ENCODE peak calls at places on chromosomes 12 and 14, in four cellular contexts. Q is upper lobe of right lung, B is psoas muscle, M is caudate nucleus. K is an unnamed sample.

GRCh38 chr12:132248439-132249157 is 80.8 kb downstream of the GALNT9 start:
- DNase-seq in M (no peak), Q (no peak), B (no peak), K (no peak)

GRCh38 chr12:46267618-46268348 is 1.1 kb downstream of the SLC38A1 start:
- DNase-seq in Q (no peak), M (peak), B (no peak), K (no peak)

GRCh38 chr12:46770501-46771183 is 55.2 kb downstream of the SLC38A4 start:
- DNase-seq in B (peak), Q (no peak), M (no peak), K (no peak)

GRCh38 chr14:54785111-54785777 is 117.4 kb downstream of the GCH1 start:
- DNase-seq in B (no peak), Q (no peak), M (peak), K (no peak)

GRCh38 chr14:81033841-81034240 is 78.4 kb downstream of the TSHR start:
- DNase-seq in M (no peak), Q (no peak), B (no peak), K (no peak)

GRCh38 chr14:39087493-39087892 is 15.5 kb downstream of the SEC23A start:
- DNase-seq in M (no peak), Q (no peak), B (no peak), K (no peak)

GRCh38 chr14:35378638-35379568 is 25.6 kb downstream of the NFKBIA start:
- DNase-seq in B (peak), M (no peak), Q (no peak), K (no peak)

GRCh38 chr14:102050625-102051024 is 36.2 kb downstream of the HSP90AA1 start:
- DNase-seq in B (peak), Q (no peak), M (no peak), K (no peak)

GRCh38 chr12:21666722-21667121 is 9.1 kb upstream of the LDHB start:
- DNase-seq in M (no peak), B (no peak), Q (no peak), K (no peak)

GRCh38 chr12:121748571-121749265 is 36.2 kb downstream of the TMEM120B start:
- DNase-seq in M (peak), B (no peak), Q (no peak), K (no peak)

GRCh38 chr12:66708704-66709443 is 30.0 kb upstream of the GRIP1 start:
- DNase-seq in Q (no peak), B (no peak), M (no peak), K (no peak)

GRCh38 chr12:41277019-41277770 is 89.1 kb downstream of the PDZRN4 start:
- DNase-seq in Q (no peak), B (no peak), M (peak), K (peak)

GRCh38 chr14:20686386-20687143 is 2.0 kb upstream of the ANG start:
- DNase-seq in Q (no peak), B (no peak), M (no peak), K (no peak)

GRCh38 chr12:2359725-2360629 is 307.2 kb downstream of the CACNA1C start:
- DNase-seq in Q (no peak), B (no peak), M (peak), K (no peak)

GRCh38 chr14:68684466-68685418 is 108.1 kb downstream of the ZFP36L1 start:
- DNase-seq in M (no peak), B (no peak), Q (peak), K (no peak)

GRCh38 chr14:96660667-96661066 is 136.5 kb upstream of the VRK1 start:
- DNase-seq in M (no peak), B (no peak), Q (no peak), K (no peak)

GRCh38 chr12:117120787-117121186 is 21.6 kb upstream of the TESC start:
- DNase-seq in B (no peak), Q (peak), M (no peak), K (no peak)

GRCh38 chr14:99150236-99150635 is 121.8 kb downstream of the BCL11B start:
- DNase-seq in M (no peak), Q (no peak), B (no peak), K (no peak)

GRCh38 chr12:122166422-122167327 is 7.3 kb downstream of the IL31 start:
- DNase-seq in Q (no peak), M (no peak), B (no peak), K (no peak)

GRCh38 chr12:75735853-75736252 is 224.4 kb upstream of the KRR1 start:
- DNase-seq in B (no peak), M (no peak), Q (no peak), K (no peak)

GRCh38 chr14:75369506-75369905 is 58.3 kb upstream of the JDP2 start:
- DNase-seq in B (peak), Q (no peak), M (no peak), K (no peak)

GRCh38 chr14:79077096-79077495 is 906.9 kb downstream of the NRXN3 start:
- DNase-seq in B (no peak), M (no peak), Q (no peak), K (no peak)

GRCh38 chr12:124242529-124243065 is 52.3 kb upstream of the RFLNA start:
- DNase-seq in B (no peak), M (no peak), Q (no peak), K (no peak)

GRCh38 chr12:16606936-16607335 is 974 bp upstream of the LMO3 start:
- DNase-seq in M (no peak), B (no peak), Q (no peak), K (no peak)

GRCh38 chr12:105882404-105882803 is 256.4 kb downstream of the NUAK1 start:
- DNase-seq in B (peak), Q (no peak), M (peak), K (no peak)

GRCh38 chr14:71563754-71564153 is 368.5 kb upstream of the RGS6 start:
- DNase-seq in Q (no peak), B (no peak), M (no peak), K (no peak)

GRCh38 chr14:58280954-58281787 is 17.2 kb upstream of the ARID4A start:
- DNase-seq in Q (no peak), M (peak), B (no peak), K (no peak)

GRCh38 chr12:92142251-92142896 is 3.3 kb downstream of the BTG1 start:
- DNase-seq in B (no peak), M (no peak), Q (no peak), K (no peak)

GRCh38 chr14:79510659-79511058 is 700.6 kb downstream of the DIO2 start:
- DNase-seq in B (no peak), M (no peak), Q (no peak), K (no peak)

GRCh38 chr12:132345555-132346200 is 16.3 kb upstream of the GALNT9 start:
- DNase-seq in Q (no peak), M (no peak), B (no peak), K (no peak)

K was measured in frontal cortex.